ENCODE peak calls at places on chromosomes 6 and 20, in four cellular contexts. T is GM12878, W is H1, O is K562. F is an unnamed sample.

GRCh38 chr6:38025431-38025830 is 205.9 kb downstream of the ZFAND3 start:
- DNase-seq in T (no peak), W (no peak), O (no peak), F (no peak)

GRCh38 chr6:137699036-137699683 is 167.9 kb upstream of the TNFAIP3 start:
- DNase-seq in T (no peak), W (no peak), O (no peak), F (no peak)

GRCh38 chr20:25248501-25249172 is 752 bp downstream of the PYGB start:
- DNase-seq in T (no peak), W (no peak), O (peak), F (no peak)

GRCh38 chr6:46909371-46909770 is 12.4 kb downstream of the ADGRF5 start:
- DNase-seq in T (no peak), W (no peak), O (no peak), F (no peak)

GRCh38 chr20:40232288-40232687 is 456.7 kb downstream of the MAFB start:
- DNase-seq in T (no peak), W (no peak), O (no peak), F (no peak)

GRCh38 chr20:11128131-11128831 is 454.5 kb upstream of the JAG1 start:
- DNase-seq in T (no peak), W (no peak), O (no peak), F (no peak)

GRCh38 chr6:34237722-34238506 is 1.2 kb downstream of the HMGA1 start:
- DNase-seq in T (no peak), W (no peak), O (peak), F (peak)

GRCh38 chr6:168574699-168575195 is 133.8 kb downstream of the SMOC2 start:
- DNase-seq in T (no peak), W (no peak), O (no peak), F (no peak)

GRCh38 chr20:12916699-12917098 is 92.1 kb upstream of the SPTLC3 start:
- DNase-seq in T (no peak), W (no peak), O (no peak), F (peak)

GRCh38 chr20:48536206-48536605 is 291.6 kb downstream of the PREX1 start:
- DNase-seq in T (no peak), W (no peak), O (no peak), F (no peak)

GRCh38 chr6:156183678-156184077 is 593.5 kb upstream of the ARID1B start:
- DNase-seq in T (no peak), W (no peak), O (no peak), F (no peak)

GRCh38 chr6:41826343-41827043 is 39.0 kb downstream of the TOMM6 start:
- DNase-seq in T (no peak), W (no peak), O (no peak), F (no peak)

GRCh38 chr20:47950103-47950502 is 164.8 kb upstream of the SULF2 start:
- DNase-seq in T (no peak), W (no peak), O (no peak), F (no peak)

GRCh38 chr6:109313139-109313538 is 69.1 kb downstream of the CD164 start:
- DNase-seq in T (no peak), W (no peak), O (no peak), F (no peak)

GRCh38 chr6:9957330-9957729 is 457.5 kb downstream of the TFAP2A start:
- DNase-seq in T (no peak), W (no peak), O (no peak), F (no peak)

GRCh38 chr20:53930651-53931504 is 139.5 kb downstream of the BCAS1 start:
- DNase-seq in T (no peak), W (no peak), O (no peak), F (no peak)
- TF ChIP-seq HDAC2 in T (no peak), W (no peak), O (no peak), F (no peak)

DNA sequence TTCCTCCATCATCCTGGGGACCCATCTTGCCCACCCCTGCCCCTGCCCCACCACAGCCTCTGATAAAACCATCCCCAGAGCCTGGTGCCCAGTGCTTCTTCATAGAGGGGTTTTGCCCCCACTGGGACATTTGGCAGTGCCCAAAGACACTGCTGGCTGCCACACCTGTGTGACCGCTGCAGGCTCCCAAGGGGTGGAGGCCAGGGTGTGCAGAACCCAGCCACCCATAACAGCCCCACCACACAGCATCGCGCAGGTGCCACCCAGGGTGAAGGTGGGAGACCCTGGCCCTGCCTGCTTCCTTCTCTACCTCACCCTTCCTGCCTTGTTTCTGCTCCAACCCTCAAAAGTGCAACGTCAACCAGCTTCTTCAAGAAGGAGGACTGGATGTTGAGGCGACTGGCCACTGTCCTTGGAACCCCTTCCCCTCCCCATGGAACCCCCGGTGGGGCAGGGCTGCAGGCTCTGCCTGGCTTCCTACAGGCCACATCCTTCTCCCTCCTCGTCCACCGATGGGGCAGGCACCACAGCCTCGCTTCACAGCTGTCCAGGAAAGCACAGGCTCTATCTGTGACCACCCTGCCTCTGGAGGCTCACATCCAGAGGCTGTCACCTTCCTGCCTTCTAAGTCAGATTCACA is 79.2 kb upstream of the MPC1 start:
- DNase-seq in T (no peak), W (no peak), O (no peak), F (no peak)
- TF ChIP-seq SIN3A in T (no peak), W (no peak), O (no peak), F (no peak)

DNA sequence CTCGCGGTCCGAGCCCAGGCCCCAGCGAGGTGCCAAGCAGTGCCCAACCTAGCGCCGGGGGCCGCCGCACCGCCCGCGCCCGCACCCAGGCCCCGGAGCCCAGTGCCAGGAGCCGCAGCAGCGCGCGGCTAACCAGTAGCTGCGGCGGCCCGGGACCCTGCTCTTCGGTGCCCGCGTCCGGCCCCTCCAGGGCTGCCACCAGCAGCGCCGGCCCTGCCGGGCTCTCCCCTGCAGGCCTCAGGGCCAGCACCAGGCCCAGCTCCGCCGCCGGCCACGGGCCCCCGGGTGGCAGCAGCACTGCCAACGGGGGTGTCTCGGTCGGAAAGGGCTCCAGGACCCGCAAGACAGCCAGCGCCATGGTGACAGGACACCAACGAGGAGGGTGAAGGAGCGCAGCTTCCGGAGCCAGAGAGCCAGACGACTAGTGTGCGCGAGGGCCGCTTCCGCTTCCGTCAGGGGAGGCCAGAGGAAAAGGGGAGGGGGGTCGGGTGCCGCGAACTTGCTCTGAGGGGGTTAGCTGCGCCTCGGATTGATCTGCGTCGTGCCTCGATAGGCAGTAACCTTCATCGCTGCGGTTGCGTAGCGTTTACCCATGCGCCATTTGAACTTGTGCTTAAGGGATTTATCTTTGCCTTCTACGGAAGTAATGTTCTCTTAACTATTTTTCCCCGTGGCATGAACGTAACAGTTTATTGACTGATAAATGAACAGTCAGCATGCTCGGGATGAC is at the start of gene PEX6:
- DNase-seq in T (peak), W (peak), O (peak), F (peak)
- TF ChIP-seq POLR2AphosphoS5 in T (peak), W (peak), O (peak), F (peak)

GRCh38 chr20:59997886-59998285 is 39.7 kb downstream of the CDH26 start:
- DNase-seq in T (no peak), W (no peak), O (no peak), F (no peak)

GRCh38 chr20:59999502-59999901 is 41.3 kb downstream of the CDH26 start:
- DNase-seq in T (no peak), W (no peak), O (no peak), F (no peak)

GRCh38 chr20:60003776-60004175 is 45.6 kb downstream of the CDH26 start:
- DNase-seq in T (no peak), W (no peak), O (no peak), F (no peak)

GRCh38 chr20:60001027-60001567 is 42.9 kb downstream of the CDH26 start:
- DNase-seq in T (no peak), W (no peak), O (no peak), F (no peak)

GRCh38 chr20:60000271-60001026 is 42.2 kb downstream of the CDH26 start:
- DNase-seq in T (no peak), W (no peak), O (no peak), F (no peak)
- TF ChIP-seq HDAC2 in T (no peak), W (no peak), O (no peak), F (no peak)

GRCh38 chr6:105872244-105872643 is 213.9 kb upstream of the PRDM1 start:
- DNase-seq in T (no peak), W (no peak), O (no peak), F (no peak)

GRCh38 chr6:105873799-105874198 is 212.3 kb upstream of the PRDM1 start:
- DNase-seq in T (no peak), W (no peak), O (no peak), F (no peak)

GRCh38 chr6:105875974-105876640 is 210.0 kb upstream of the PRDM1 start:
- DNase-seq in T (no peak), W (no peak), O (no peak), F (no peak)

GRCh38 chr6:105873256-105873704 is 212.9 kb upstream of the PRDM1 start:
- DNase-seq in T (no peak), W (no peak), O (no peak), F (no peak)

GRCh38 chr6:105874835-105875626 is 211.1 kb upstream of the PRDM1 start:
- DNase-seq in T (no peak), W (no peak), O (no peak), F (no peak)
- TF ChIP-seq SIN3A in T (no peak), W (no peak), O (no peak), F (no peak)

DNA sequence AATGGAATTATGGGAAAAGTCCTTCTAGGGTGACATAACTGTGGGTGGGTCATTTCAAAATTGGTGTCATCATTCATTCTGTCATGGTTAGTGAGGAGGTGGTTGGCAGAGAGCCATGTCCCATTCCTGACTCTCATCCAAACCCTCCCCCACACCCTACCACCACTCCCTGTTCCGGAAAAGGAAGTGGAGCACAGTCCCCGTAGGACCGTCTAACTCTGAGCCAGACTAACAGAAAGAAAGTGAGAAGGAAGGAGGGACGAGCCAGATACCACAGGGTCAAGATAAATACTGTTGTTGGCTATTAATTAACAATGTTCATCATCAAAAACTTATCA is 4.8 kb downstream of the TRIM10 start:
- DNase-seq in T (no peak), W (no peak), O (peak), F (peak)
- TF ChIP-seq POLR2AphosphoS5 in T (no peak), W (no peak), O (no peak), F (no peak)

GRCh38 chr6:71419217-71419953 is 130.8 kb downstream of the OGFRL1 start:
- DNase-seq in T (no peak), W (no peak), O (no peak), F (no peak)
- TF ChIP-seq HDAC2 in T (no peak), W (no peak), O (no peak), F (no peak)

GRCh38 chr6:117485433-117485832 is 3.0 kb downstream of the DCBLD1 start:
- DNase-seq in T (no peak), W (no peak), O (no peak), F (no peak)

GRCh38 chr6:117493470-117493869 is 11.0 kb downstream of the DCBLD1 start:
- DNase-seq in T (no peak), W (no peak), O (no peak), F (no peak)

GRCh38 chr6:117487831-117488230 is 5.4 kb downstream of the DCBLD1 start:
- DNase-seq in T (no peak), W (no peak), O (no peak), F (no peak)

GRCh38 chr6:117491916-117492315 is 9.4 kb downstream of the DCBLD1 start:
- DNase-seq in T (no peak), W (no peak), O (no peak), F (no peak)

DNA sequence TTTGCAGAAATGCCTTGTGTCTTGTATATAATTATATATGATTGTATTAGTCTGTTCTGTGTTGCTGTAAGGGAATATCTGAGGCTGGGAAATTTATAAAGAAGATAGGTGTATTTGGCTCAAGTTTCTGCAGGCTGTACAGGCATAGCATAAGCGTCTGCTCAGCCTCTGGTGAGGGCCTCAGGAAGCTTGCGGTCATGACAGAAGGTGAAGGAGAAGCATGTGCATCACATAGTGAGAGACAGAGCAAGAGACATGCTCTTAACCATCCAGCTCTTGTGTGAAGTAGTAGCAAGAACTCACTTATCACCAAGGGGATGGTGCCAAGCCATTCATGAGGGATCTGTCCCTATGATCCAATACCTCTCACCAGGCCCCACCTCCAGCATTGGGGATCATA is 6.5 kb downstream of the DCBLD1 start:
- DNase-seq in T (no peak), W (no peak), O (no peak), F (no peak)
- TF ChIP-seq SIN3A in T (no peak), W (no peak), O (no peak), F (no peak)

GRCh38 chr20:39038495-39038894 is 76.4 kb downstream of the DHX35 start:
- DNase-seq in T (no peak), W (no peak), O (no peak), F (no peak)

GRCh38 chr20:39036851-39037250 is 74.7 kb downstream of the DHX35 start:
- DNase-seq in T (no peak), W (no peak), O (no peak), F (no peak)

GRCh38 chr20:39032997-39033396 is 70.9 kb downstream of the DHX35 start:
- DNase-seq in T (no peak), W (no peak), O (no peak), F (no peak)

GRCh38 chr20:39038047-39038446 is 75.9 kb downstream of the DHX35 start:
- DNase-seq in T (no peak), W (no peak), O (no peak), F (no peak)

DNA sequence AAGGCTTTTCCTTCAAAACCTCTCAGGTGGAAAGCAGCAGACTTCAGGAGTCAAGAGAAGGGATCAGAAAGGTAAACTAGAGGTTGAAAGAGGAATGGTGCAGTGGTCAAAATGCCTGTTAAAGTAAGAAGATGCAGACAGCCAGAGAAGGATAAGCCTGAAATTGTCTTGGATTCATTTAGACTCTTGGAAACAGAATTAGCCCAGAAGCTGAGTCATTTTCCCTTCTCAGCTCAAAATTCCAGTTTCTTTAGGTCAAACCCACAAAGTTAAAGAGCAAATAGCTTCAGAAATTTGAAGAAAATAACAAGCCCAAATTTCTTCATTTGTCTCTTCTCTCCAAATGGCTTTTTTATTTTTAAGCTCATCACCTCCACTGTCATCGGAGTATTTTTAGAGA is 73.9 kb downstream of the DHX35 start:
- DNase-seq in T (no peak), W (no peak), O (no peak), F (no peak)
- TF ChIP-seq POLR2AphosphoS5 in T (no peak), W (no peak), O (no peak), F (no peak)

F was measured in HepG2.